ENCODE peak calls at places on chromosomes 4 and X, in nine cellular contexts. O is endodermal cell; V is globus pallidus; B is fibroblast of lung; U is RPMI8226; W is activated T-helper 2 cell treated with anti-CD3 and anti-CD28 coated beads, Interferon-gamma antibody, Interleukin-2, Interleukin-4, amounts not matched to agents 10 μg/mL and 5 μg/mL and 100 μg/mL, durations not matched to agents 14 hours and 24 hours and 36 hours; T is activated CD4-positive, alpha-beta T cell treated with anti-CD3 and anti-CD28 coated beads, Interleukin-2, amount 50 U/mL, for 48 hours; E is omental fat pad; Q is neural crest cell. A is an unnamed sample.

GRCh38 chr4:24321637-24322036 is 262.7 kb downstream of the DHX15 start:
- DNase-seq in Q (no peak), B (no peak), W (no peak), E (no peak), V (peak), T (no peak), U (no peak), O (no peak), A (peak)

GRCh38 chr4:114318309-114318708 is 280.3 kb upstream of the UGT8 start:
- DNase-seq in E (no peak), O (no peak), T (no peak), V (no peak), W (no peak), U (no peak), B (peak), Q (no peak), A (no peak)

GRCh38 chr4:80145739-80146138 is 51.6 kb upstream of the PRDM8 start:
- DNase-seq in B (no peak), T (no peak), Q (no peak), W (no peak), U (no peak), E (no peak), V (no peak), O (no peak), A (no peak)

GRCh38 chrX:40108959-40109287 is 11.2 kb upstream of the BCOR start:
- DNase-seq in V (peak), Q (no peak), T (peak), W (peak), U (peak), B (peak), O (peak), E (no peak), A (no peak)

GRCh38 chr4:114378306-114378903 is 220.2 kb upstream of the UGT8 start:
- DNase-seq in B (peak), Q (no peak), O (no peak), E (no peak), U (no peak), W (no peak), V (no peak), T (no peak), A (peak)

GRCh38 chr4:80124246-80125211 is 51.5 kb upstream of the ANTXR2 start:
- DNase-seq in B (no peak), E (no peak), V (no peak), U (no peak), O (no peak), T (no peak), W (no peak), Q (no peak), A (no peak)

GRCh38 chrX:29561417-29561816 is 653.9 kb upstream of the MAGEB2 start:
- DNase-seq in U (no peak), O (no peak), E (no peak), B (no peak), W (no peak), T (no peak), V (no peak), Q (no peak), A (no peak)

GRCh38 chr4:178602833-178603232 is 1160.6 kb upstream of the AGA start:
- DNase-seq in U (no peak), W (no peak), T (no peak), E (no peak), B (no peak), V (no peak), Q (no peak), O (no peak), A (no peak)

GRCh38 chr4:19368800-19369199 is 882.9 kb upstream of the SLIT2 start:
- DNase-seq in O (no peak), E (no peak), U (no peak), B (peak), T (no peak), Q (no peak), V (no peak), W (no peak), A (no peak)